ENCODE peak calls at places on chromosomes 3 and 15, in five cellular contexts. S is HCT116, Q is WTC11, Z is K562, J is H1. G is an unnamed sample.

GRCh38 chr15:44102675-44103254 is 92.3 kb downstream of the FRMD5 start:
- DNase-seq in Q (no peak), Z (no peak), J (no peak), S (peak), G (no peak)

GRCh38 chr15:42681119-42681518 is 55.8 kb downstream of the CDAN1 start:
- DNase-seq in J (no peak), Q (no peak), Z (no peak), S (no peak), G (no peak)

GRCh38 chr3:48765376-48765775 is 48.4 kb upstream of the IP6K2 start:
- DNase-seq in Q (no peak), Z (no peak), S (no peak), J (no peak), G (peak)

GRCh38 chr15:65612616-65612946 is 1.6 kb upstream of the INTS14 start:
- DNase-seq in S (no peak), J (no peak), Q (no peak), Z (no peak), G (no peak)

GRCh38 chr3:21672303-21672702 is 78.7 kb downstream of the ZNF385D start:
- DNase-seq in J (no peak), Q (no peak), S (no peak), Z (no peak), G (no peak)

GRCh38 chr3:99246010-99246654 is 344.6 kb upstream of the DCBLD2 start:
- DNase-seq in Q (no peak), Z (no peak), J (no peak), S (no peak), G (no peak)

GRCh38 chr3:50405249-50405648 is 45.9 kb upstream of the TMEM115 start:
- DNase-seq in S (no peak), Z (peak), Q (peak), J (peak), G (peak)

GRCh38 chr3:43349759-43350158 is 63.4 kb downstream of the SNRK start:
- DNase-seq in Z (no peak), J (no peak), Q (no peak), S (no peak), G (no peak)

GRCh38 chr3:61638721-61639120 is 77.3 kb downstream of the PTPRG start:
- DNase-seq in Q (no peak), S (no peak), J (no peak), Z (no peak), G (no peak)

GRCh38 chr3:17038900-17039545 is 154.3 kb downstream of the PLCL2 start:
- DNase-seq in S (peak), Q (no peak), J (no peak), Z (no peak), G (no peak)

GRCh38 chr15:44033894-44034293 is 161.2 kb downstream of the FRMD5 start:
- DNase-seq in S (peak), J (no peak), Z (no peak), Q (no peak), G (no peak)

GRCh38 chr3:32872487-32873382 is 54.9 kb downstream of the TRIM71 start:
- DNase-seq in J (no peak), S (no peak), Z (no peak), Q (no peak), G (no peak)

GRCh38 chr15:34892963-34893591 is 76.5 kb downstream of the AQR start:
- DNase-seq in S (no peak), Z (no peak), J (no peak), Q (no peak), G (no peak)

GRCh38 chr3:48826451-48826850 is 21.2 kb downstream of the PRKAR2A start:
- DNase-seq in J (no peak), Z (no peak), Q (no peak), S (no peak), G (peak)

GRCh38 chr3:119161240-119161639 is 12.2 kb upstream of the UPK1B start:
- DNase-seq in S (no peak), J (no peak), Q (no peak), Z (no peak), G (no peak)

GRCh38 chr3:14774431-14774830 is 44.3 kb upstream of the FGD5 start:
- DNase-seq in Z (no peak), J (peak), Q (peak), S (no peak), G (no peak)

GRCh38 chr3:73766599-73767378 is 142.0 kb upstream of the PDZRN3 start:
- DNase-seq in Z (no peak), Q (no peak), J (no peak), S (no peak), G (no peak)

GRCh38 chr3:77530870-77531269 is 491.0 kb downstream of the ROBO2 start:
- DNase-seq in J (no peak), Z (no peak), Q (no peak), S (no peak), G (no peak)

GRCh38 chr3:197516517-197516889 is 39.3 kb downstream of the BDH1 start:
- DNase-seq in J (no peak), S (peak), Q (no peak), Z (peak), G (peak)

GRCh38 chr3:149018247-149018646 is 26.9 kb downstream of the GYG1 start:
- DNase-seq in J (no peak), Q (no peak), Z (no peak), S (no peak), G (no peak)

GRCh38 chr3:191792580-191792979 is 331.6 kb downstream of the PYDC2 start:
- DNase-seq in Q (no peak), Z (no peak), S (no peak), J (no peak), G (no peak)

GRCh38 chr15:33126559-33127290 is 67.8 kb downstream of the FMN1 start:
- DNase-seq in Q (no peak), J (no peak), S (peak), Z (no peak), G (peak)

GRCh38 chr3:99751649-99752048 is 66.0 kb upstream of the CMSS1 start:
- DNase-seq in S (no peak), Q (no peak), Z (no peak), J (no peak), G (no peak)

GRCh38 chr3:51717446-51717845 is 10.6 kb downstream of the GRM2 start:
- DNase-seq in S (no peak), Q (peak), Z (no peak), J (no peak), G (no peak)

GRCh38 chr15:68706256-68706655 is 114.4 kb downstream of the ANP32A start:
- DNase-seq in Z (no peak), S (no peak), Q (no peak), J (no peak), G (no peak)

DNA sequence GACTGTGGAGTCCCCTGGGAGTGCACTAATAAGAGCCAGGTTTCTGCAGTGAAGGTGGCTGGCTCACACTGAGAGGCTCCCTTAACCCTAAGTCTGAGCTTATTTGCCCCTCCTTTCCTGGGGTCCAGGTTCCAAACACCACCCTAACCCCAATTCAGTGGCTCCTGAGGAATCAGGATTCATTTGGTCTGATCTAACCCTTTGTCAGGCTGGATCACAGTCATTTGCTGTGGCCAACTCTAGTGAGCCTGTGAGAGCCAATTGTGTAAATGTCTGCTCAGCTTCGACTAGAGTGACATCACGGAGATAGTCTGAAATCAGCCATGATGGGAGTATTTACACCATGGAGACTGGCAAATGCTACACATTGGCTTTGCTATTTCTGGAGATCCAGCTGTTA is 73.7 kb upstream of the ACAN start:
- DNase-seq in J (no peak), Z (no peak), Q (no peak), S (no peak), G (no peak)
- TF ChIP-seq CTCF in J (no peak), Z (no peak), Q (no peak), S (no peak), G (no peak)

GRCh38 chr3:157531771-157532170 is 28.6 kb upstream of the VEPH1 start:
- DNase-seq in Z (no peak), Q (no peak), J (no peak), S (no peak), G (no peak)

GRCh38 chr3:157529085-157529484 is 25.9 kb upstream of the VEPH1 start:
- DNase-seq in Z (no peak), Q (no peak), S (no peak), J (no peak), G (no peak)

GRCh38 chr3:157529751-157530150 is 26.5 kb upstream of the VEPH1 start:
- DNase-seq in J (no peak), Q (no peak), S (no peak), Z (no peak), G (no peak)

GRCh38 chr3:157531301-157531660 is 28.1 kb upstream of the VEPH1 start:
- DNase-seq in J (no peak), Q (no peak), S (no peak), Z (no peak), G (no peak)

GRCh38 chr3:157530637-157531300 is 27.6 kb upstream of the VEPH1 start:
- DNase-seq in J (no peak), Q (no peak), Z (no peak), S (no peak), G (no peak)
- TF ChIP-seq MAX in J (no peak), Q (no peak), Z (no peak), S (no peak), G (no peak)

GRCh38 chr15:74889882-74890768 is at the start of gene MPI:
- DNase-seq in S (peak), Q (peak), J (peak), Z (peak), G (peak)
- TF ChIP-seq CTCF in S (no peak), Q (no peak), J (no peak), Z (no peak), G (no peak)

GRCh38 chr3:63458405-63458804 is 180.3 kb downstream of the SYNPR start:
- DNase-seq in S (no peak), Q (no peak), Z (no peak), J (no peak), G (no peak)

GRCh38 chr3:63456901-63457300 is 178.8 kb downstream of the SYNPR start:
- DNase-seq in Z (no peak), Q (no peak), J (no peak), S (no peak), G (no peak)

GRCh38 chr3:63467392-63467791 is 185.1 kb upstream of the SNTN start:
- DNase-seq in J (no peak), S (no peak), Z (no peak), Q (no peak), G (no peak)

DNA sequence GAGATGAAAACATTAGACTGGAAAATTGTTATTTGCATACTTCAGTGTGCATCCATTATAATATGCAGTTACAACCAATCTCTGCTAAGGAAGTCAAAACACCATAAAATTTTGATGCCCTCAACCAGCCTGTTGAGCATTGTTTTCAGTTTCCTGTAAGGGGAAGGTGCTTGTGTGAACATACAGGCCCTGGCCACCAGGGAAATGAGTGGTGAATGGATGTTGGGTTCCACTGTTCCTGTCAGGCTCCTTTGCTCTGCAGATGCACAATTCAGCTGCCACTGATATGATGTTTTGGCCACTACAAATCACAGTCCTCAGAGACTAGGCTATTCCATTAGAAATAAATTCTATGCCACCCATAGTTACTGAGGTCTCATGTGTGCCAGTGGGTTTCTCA is 184.6 kb downstream of the SYNPR start:
- DNase-seq in Z (no peak), S (no peak), J (no peak), Q (peak), G (no peak)
- TF ChIP-seq MAX in Z (no peak), S (no peak), J (no peak), Q (no peak), G (no peak)

GRCh38 chr3:168088106-168088722 is 7.5 kb downstream of the GOLIM4 start:
- DNase-seq in Z (no peak), Q (peak), S (no peak), J (no peak), G (peak)
- TF ChIP-seq CTCF in Z (peak), Q (peak), S (peak), J (peak), G (peak)

DNA sequence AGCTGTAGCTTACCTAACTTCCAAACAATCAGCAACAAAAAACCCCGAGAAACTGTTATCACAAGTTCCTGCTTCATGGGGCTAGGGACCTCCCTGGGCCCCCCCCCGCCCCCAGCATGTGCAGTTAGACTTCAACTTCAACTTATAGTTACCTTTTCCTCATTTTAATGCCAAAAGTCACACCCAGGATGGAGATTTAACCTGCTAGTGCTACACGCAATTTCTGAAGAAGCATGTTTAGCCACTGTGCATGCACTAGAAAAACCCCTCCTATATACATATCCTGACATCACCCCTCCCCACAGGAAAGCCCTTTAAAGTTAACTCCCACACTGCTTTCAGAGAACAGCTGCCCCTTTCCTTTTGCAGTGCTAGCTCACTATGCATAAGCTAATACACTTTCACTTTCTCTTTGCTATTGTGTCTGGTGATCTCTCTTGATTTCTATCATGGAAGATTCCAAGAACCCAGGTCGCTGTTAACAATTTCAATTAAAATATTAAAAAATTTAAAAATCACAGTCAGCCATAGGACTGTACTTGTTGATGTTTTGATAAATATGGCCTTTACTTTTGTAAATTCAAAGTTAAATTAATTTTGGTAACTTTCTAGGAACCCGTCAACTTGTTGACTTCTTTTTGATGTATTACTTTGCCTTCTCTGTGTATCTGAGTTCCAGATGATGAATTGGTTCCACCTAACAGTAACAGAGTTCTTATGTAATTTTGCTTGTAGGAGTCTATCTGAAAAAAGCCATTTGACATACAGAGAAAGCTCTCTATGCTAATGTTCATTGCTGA is 75.2 kb upstream of the ACAD9 start:
- DNase-seq in J (no peak), S (no peak), Q (no peak), Z (peak), G (peak)
- TF ChIP-seq MAX in J (no peak), S (no peak), Q (no peak), Z (no peak), G (peak)

DNA sequence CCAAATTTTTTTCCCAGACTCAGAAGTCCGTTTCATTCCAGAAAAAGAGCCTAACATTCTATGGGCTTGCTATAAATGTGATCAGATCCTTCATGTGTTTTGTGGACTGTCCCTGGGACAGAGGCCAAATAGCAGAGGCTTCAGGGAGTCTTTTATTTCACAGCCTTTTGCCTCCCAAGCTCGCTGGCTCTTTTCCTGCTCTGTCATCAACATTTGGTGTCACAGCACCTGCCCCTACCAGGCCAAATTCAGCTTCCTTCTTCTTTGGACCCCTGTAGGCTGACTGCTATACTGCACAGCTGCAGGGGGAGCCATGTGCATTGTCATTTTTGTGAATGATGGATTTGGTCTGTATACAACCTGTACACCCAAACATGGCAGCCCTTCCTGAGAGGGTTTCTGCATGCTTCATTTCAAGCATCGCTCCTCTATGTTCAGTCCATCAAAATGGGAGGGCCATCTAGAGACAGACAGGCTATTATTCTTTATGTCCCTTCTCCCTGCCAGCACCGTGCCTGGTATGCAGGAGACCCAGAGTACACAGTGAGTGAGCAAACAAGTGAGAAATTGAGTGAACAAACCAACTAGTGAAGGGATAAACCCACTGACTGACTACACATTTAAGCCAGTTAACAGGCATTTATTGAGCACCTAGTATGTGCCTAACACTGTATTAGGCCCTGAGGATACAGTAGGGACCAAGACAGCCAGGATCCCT is 17.9 kb upstream of the RPP14 start:
- DNase-seq in S (no peak), J (no peak), Z (peak), Q (no peak), G (peak)
- TF ChIP-seq CTCF in S (peak), J (no peak), Z (no peak), Q (no peak), G (peak)

GRCh38 chr15:71146597-71146996 is 31.3 kb downstream of the THSD4 start:
- DNase-seq in S (no peak), Z (no peak), Q (no peak), J (no peak), G (no peak)

GRCh38 chr15:71151061-71151460 is 35.8 kb downstream of the THSD4 start:
- DNase-seq in Q (no peak), J (no peak), Z (no peak), S (no peak), G (no peak)

GRCh38 chr15:71149645-71150557 is 34.6 kb downstream of the THSD4 start:
- DNase-seq in Z (no peak), S (no peak), Q (no peak), J (no peak), G (no peak)

GRCh38 chr15:71145648-71146047 is 30.4 kb downstream of the THSD4 start:
- DNase-seq in S (no peak), J (no peak), Q (no peak), Z (no peak), G (no peak)

GRCh38 chr15:71148048-71148447 is 32.8 kb downstream of the THSD4 start:
- DNase-seq in Q (no peak), Z (no peak), J (no peak), S (no peak), G (no peak)
- TF ChIP-seq MAX in Q (no peak), Z (no peak), J (no peak), S (no peak), G (no peak)

G was measured in NB4.